ENCODE peak calls at places on chromosomes 6 and 20, in four cellular contexts. I is left lung, L is Peyer's patch, F is cardiac muscle cell. R is an unnamed sample. For H3K27me3 and H3K9me3, the result is how much of the 10 kb centered on the place peaks cover.

GRCh38 chr6:44359973-44360372 is 17.5 kb downstream of the SPATS1 start:
- DNase-seq in I (no peak), L (no peak), F (no peak), R (no peak)

GRCh38 chr6:148507774-148508173 is 165.1 kb downstream of the SASH1 start:
- DNase-seq in I (no peak), L (no peak), F (no peak), R (no peak)

GRCh38 chr6:150288456-150288855 is 80.4 kb upstream of the IYD start:
- DNase-seq in I (no peak), L (no peak), F (no peak), R (no peak)

GRCh38 chr20:10079964-10080363 is 45.2 kb downstream of the ANKEF1 start:
- DNase-seq in I (no peak), L (no peak), F (no peak), R (no peak)

GRCh38 chr6:21325201-21325856 is 268.2 kb upstream of the SOX4 start:
- DNase-seq in I (no peak), L (no peak), F (no peak), R (no peak)

GRCh38 chr6:158174514-158174913 is 6.4 kb downstream of the GTF2H5 start:
- DNase-seq in I (no peak), L (no peak), F (no peak), R (no peak)

GRCh38 chr6:109456710-109457595 is 1.4 kb upstream of the MICAL1 start:
- DNase-seq in I (no peak), L (peak), F (no peak), R (no peak)

GRCh38 chr20:17958326-17959256 is 10.0 kb downstream of the SNX5 start:
- DNase-seq in I (no peak), L (no peak), F (no peak), R (no peak)

GRCh38 chr6:30542915-30543314 is 13.4 kb downstream of the GNL1 start:
- DNase-seq in I (no peak), L (no peak), F (no peak), R (no peak)

GRCh38 chr6:98514073-98514720 is 320.2 kb upstream of the POU3F2 start:
- DNase-seq in I (no peak), L (no peak), F (no peak), R (no peak)

GRCh38 chr6:128057541-128058335 is 156.9 kb upstream of the THEMIS start:
- DNase-seq in I (no peak), L (no peak), F (no peak), R (no peak)

GRCh38 chr6:158853872-158854213 is 34.7 kb upstream of the EZR start:
- DNase-seq in I (no peak), L (no peak), F (no peak), R (no peak)

GRCh38 chr6:164700497-164700896 is 608.9 kb downstream of the C6orf118 start:
- DNase-seq in I (no peak), L (no peak), F (no peak), R (no peak)

GRCh38 chr20:40868568-40869223 is 159.9 kb upstream of the TOP1 start:
- DNase-seq in I (no peak), L (no peak), F (no peak), R (no peak)

GRCh38 chr6:19180348-19181073 is 656.7 kb upstream of the ID4 start:
- DNase-seq in I (no peak), L (peak), F (peak), R (no peak)

GRCh38 chr6:167102318-167102717 is 20.6 kb upstream of the CCR6 start:
- DNase-seq in I (no peak), L (peak), F (no peak), R (no peak)

GRCh38 chr6:148868901-148869300 is 122.1 kb downstream of the UST start:
- DNase-seq in I (no peak), L (no peak), F (peak), R (no peak)

GRCh38 chr6:14059791-14060436 is 57.7 kb upstream of the CD83 start:
- DNase-seq in I (no peak), L (peak), F (no peak), R (no peak)

GRCh38 chr6:90178294-90178678 is 118.4 kb downstream of the BACH2 start:
- DNase-seq in I (no peak), L (no peak), F (no peak), R (no peak)

GRCh38 chr6:28810655-28811053 is 113.1 kb downstream of the TRIM27 start:
- DNase-seq in I (no peak), L (no peak), F (no peak), R (no peak)

GRCh38 chr20:11891081-11891826 is 26.4 kb upstream of the BTBD3 start:
- DNase-seq in I (peak), L (peak), F (peak), R (peak)

GRCh38 chr20:58048096-58048702 is 180.3 kb downstream of the ANKRD60 start:
- DNase-seq in I (no peak), L (no peak), F (peak), R (no peak)

GRCh38 chr6:80335061-80335660 is 228.7 kb downstream of the BCKDHB start:
- DNase-seq in I (no peak), L (no peak), F (no peak), R (no peak)

GRCh38 chr20:8414611-8415274 is 282.7 kb downstream of the PLCB1 start:
- DNase-seq in I (no peak), L (no peak), F (no peak), R (no peak)

GRCh38 chr6:111804627-111805235 is 68.5 kb downstream of the FYN start:
- DNase-seq in I (no peak), L (peak), F (no peak), R (peak)

GRCh38 chr6:142833798-142834197 is 111.2 kb downstream of the HIVEP2 start:
- DNase-seq in I (no peak), L (no peak), F (no peak), R (no peak)

DNA sequence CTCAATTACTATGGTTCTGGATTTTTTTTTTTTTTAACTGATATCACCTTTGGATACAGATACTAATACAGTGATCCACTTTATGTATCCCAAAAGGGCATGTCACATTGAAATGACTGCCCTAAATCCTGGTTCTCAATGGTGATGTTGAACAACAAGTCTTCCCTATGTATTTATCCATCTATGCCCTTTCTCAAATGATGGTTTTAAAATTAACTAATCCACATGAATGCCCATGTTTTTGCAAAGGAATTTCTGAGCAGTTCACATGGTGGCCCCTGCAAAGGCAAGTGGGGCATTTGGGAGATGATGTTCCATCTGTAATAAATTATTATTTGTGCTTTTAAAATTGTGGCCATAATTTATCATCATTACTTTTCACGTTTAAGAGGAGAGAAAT is 2.7 kb downstream of the ADGRB3 start:
- DNase-seq in I (no peak), L (no peak), F (no peak), R (no peak)
- H3K27me3 ChIP-seq in I (half or more), L (under half), F (half or more), R (under half)

DNA sequence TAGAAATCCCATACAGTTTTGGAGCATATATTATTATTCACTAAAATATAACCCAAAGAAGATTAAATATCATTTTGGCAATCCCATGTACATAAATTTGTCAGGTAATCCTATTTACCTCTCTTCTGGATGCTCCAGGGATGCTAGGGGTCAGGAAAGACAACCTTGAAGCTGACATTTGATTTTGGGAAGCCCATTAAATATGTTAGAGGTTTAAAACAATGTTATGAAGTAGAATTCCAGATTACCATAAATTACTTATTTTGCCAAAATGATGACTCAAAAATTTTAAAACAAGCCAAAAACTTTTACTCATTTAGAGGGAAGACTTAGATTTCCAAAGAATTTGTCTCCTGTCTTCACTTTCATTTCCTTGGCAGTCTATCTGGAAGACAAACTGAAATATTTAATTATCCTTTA is 9.2 kb upstream of the IL22RA2 start:
- DNase-seq in I (no peak), L (no peak), F (no peak), R (no peak)
- H3K9me3 ChIP-seq in I (under half), L (under half), F (under half), R (half or more)

DNA sequence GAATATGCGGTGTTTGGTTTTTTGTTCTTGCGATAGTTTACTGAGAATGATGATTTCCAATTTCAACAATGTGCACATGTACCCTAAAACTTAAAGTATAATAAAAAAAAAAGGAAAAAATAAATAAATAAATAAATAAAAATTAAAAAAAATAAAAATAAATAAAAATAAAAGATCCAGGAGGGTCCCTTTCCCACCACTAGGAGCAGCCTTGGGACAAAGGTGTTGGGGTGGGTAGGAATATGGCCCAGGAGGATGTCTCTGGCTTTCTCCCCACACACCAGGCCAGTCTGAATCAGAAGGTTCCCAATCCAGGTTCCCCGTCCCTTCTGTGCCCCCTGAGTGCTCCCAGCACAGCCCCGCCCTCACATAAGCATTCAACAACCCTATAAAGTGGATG is 9.5 kb downstream of the LRFN2 start:
- DNase-seq in I (no peak), L (no peak), F (no peak), R (no peak)
- TF ChIP-seq CTCF in I (no peak), L (no peak), F (no peak), R (no peak)

DNA sequence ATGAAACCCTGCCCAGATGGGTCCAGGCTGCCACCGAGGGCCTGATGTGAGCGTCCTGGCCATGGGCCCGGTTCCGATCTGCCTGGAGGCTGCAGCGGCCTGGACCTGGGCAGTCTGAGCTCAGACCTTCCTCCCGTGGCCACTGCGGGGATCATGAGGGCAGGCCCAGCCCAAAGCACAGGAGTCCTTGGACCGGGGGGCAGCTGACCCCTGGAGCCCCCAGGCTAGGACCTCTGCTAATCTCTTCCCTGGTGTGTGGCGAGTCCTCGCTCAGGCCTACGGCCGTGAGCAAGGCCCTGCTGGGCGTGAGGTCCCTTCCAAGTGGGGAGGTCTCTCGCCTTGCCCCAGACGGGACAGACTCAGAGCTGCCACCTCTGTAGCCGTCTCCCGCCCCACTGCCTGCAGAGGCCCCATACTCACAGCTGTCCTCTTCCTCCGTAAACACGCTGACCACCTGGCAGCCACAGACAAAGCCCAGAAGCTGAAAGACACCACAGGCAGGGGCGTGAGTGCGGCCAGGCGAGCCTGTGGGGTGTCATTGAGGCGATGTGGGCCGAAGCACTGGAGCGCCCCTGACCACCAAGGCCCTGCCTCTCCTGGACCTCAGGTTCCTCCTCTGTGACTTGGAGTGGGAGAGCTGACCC is 8.0 kb downstream of the BIRC7 start:
- DNase-seq in I (no peak), L (no peak), F (no peak), R (no peak)
- H3K27me3 ChIP-seq in I (half or more), L (under half), F (under half), R (under half)

GRCh38 chr20:7226156-7226555 is 458.7 kb downstream of the BMP2 start:
- DNase-seq in I (no peak), L (no peak), F (no peak), R (no peak)
- H3K9me3 ChIP-seq in I (under half), L (under half), F (under half), R (under half)

DNA sequence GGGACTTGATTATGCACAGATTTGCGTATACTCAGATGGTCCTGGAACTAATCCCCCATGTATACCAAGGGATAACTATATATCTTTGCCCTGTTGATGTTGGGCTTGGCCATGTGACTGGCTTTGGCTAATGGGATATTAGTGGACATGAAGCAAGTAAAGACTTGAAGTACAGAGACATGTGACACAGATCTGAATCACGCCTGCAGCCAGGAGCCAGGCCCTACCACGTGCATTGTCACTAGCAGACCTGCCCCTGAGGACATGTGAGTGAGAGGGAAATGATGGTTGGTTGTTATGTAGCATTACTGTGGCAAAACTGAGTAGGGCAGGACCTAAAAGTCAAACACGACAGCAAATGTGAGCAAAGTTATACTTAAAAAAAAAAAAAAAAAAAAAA is 155.7 kb downstream of the AKAP7 start:
- DNase-seq in I (no peak), L (no peak), F (no peak), R (no peak)
- TF ChIP-seq CTCF in I (no peak), L (no peak), F (no peak), R (no peak)

DNA sequence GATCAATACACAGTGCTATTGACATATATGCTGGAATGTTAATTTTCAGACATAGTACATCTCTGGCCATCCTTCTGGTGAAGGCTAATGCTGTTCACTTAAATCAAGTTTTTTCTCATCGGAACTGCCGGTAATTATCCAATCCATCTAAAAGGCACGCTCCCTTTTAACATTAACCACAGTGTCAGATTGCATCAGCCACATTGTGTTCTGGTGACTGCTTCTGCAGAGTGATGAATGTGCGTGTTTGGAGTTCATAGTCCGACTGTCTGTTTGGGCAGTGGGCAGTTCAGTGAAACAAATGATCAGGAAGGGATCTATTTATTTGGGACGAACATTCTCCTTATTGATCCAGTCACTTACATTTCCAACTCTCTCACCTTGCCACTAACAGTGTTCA is 49.5 kb downstream of the SOBP start:
- DNase-seq in I (no peak), L (peak), F (no peak), R (no peak)
- H3K27me3 ChIP-seq in I (under half), L (under half), F (under half), R (under half)

DNA sequence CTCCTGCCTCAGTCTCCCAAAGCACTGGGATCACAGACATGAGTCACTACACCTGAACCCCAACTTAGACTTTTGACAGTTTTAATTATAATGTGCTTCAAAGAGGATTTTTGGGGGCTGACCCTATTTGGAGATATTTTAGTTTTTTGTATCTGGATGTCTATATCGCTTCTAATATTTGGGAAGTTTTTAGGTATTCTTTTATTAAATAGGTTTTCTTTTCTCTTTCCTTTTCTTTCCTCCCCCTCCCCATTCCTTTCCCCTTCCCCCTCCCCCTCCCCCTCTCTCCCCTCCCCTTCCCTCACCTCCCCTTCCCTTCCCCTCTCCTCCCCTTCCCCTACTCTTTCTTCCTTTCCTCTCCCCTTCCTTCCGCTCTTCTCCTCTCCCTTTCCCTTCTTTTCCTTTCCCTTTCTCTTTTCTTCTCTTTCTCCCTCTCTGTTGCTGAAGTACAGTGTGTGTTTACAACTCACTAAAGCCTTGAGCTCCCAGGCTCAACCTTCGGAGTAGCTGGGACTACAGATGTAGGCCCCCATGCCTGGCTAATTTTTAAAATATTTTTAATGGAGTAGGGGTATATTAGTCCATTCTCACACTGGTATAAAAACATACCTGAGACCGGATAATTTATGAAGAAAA is 24.4 kb upstream of the NKX2-4 start:
- DNase-seq in I (no peak), L (no peak), F (no peak), R (no peak)
- H3K9me3 ChIP-seq in I (under half), L (under half), F (under half), R (under half)

GRCh38 chr6:37532122-37532521 is 32.4 kb upstream of the CCDC167 start:
- DNase-seq in I (no peak), L (no peak), F (no peak), R (no peak)

GRCh38 chr6:37539706-37540352 is 40.1 kb upstream of the CCDC167 start:
- DNase-seq in I (no peak), L (no peak), F (no peak), R (no peak)

GRCh38 chr6:37536462-37537225 is 37.0 kb upstream of the CCDC167 start:
- DNase-seq in I (no peak), L (no peak), F (peak), R (no peak)

GRCh38 chr6:37538107-37538506 is 38.4 kb upstream of the CCDC167 start:
- DNase-seq in I (no peak), L (no peak), F (no peak), R (no peak)

GRCh38 chr6:37535701-37536461 is 36.2 kb upstream of the CCDC167 start:
- DNase-seq in I (no peak), L (peak), F (peak), R (no peak)
- TF ChIP-seq CTCF in I (no peak), L (no peak), F (no peak), R (no peak)